ENCODE peak calls at places on chromosomes 2 and 18, in four cellular contexts. N, P, M and R are unnamed samples.

GRCh38 chr2:218357194-218358177 is 829 bp downstream of the CATIP start:
- DNase-seq in M (no peak), N (no peak), P (no peak), R (no peak)

GRCh38 chr18:2223859-2224258 is 347.4 kb downstream of the METTL4 start:
- DNase-seq in M (peak; percentile 58), P (no peak), N (peak; percentile 6), R (peak; percentile 69)

GRCh38 chr18:9153281-9153680 is 16.7 kb downstream of the ANKRD12 start:
- DNase-seq in N (no peak), M (no peak), P (no peak), R (no peak)

GRCh38 chr2:230658577-230658876 is 54.1 kb upstream of the CAB39 start:
- DNase-seq in M (no peak), P (no peak), N (no peak), R (no peak)

GRCh38 chr2:4122751-4123150 is 419.4 kb downstream of the DCDC2C start:
- DNase-seq in N (no peak), M (no peak), P (no peak), R (no peak)

GRCh38 chr2:7272180-7272579 is 355.0 kb downstream of the RNF144A start:
- DNase-seq in N (peak; percentile 4), P (no peak), M (no peak), R (no peak)

GRCh38 chr2:28616618-28617017 is 120.8 kb downstream of the PLB1 start:
- DNase-seq in M (no peak), N (peak; percentile 53), P (no peak), R (no peak)

GRCh38 chr2:26768759-26769500 is 4.8 kb downstream of the SLC35F6 start:
- DNase-seq in M (peak; percentile 45), N (no peak), P (peak; percentile 75), R (no peak)

GRCh38 chr2:137873860-137874259 is 90.4 kb upstream of the HNMT start:
- DNase-seq in P (no peak), M (no peak), N (no peak), R (no peak)

GRCh38 chr2:147572622-147573021 is 272.2 kb upstream of the ACVR2A start:
- DNase-seq in M (no peak), P (no peak), N (no peak), R (no peak)

GRCh38 chr2:222973733-222974132 is 78.3 kb upstream of the KCNE4 start:
- DNase-seq in M (no peak), N (no peak), P (no peak), R (no peak)

GRCh38 chr2:224638338-224638823 is 53.2 kb upstream of the CUL3 start:
- DNase-seq in M (no peak), N (no peak), P (no peak), R (no peak)

GRCh38 chr2:167749641-167750040 is 497.8 kb downstream of the STK39 start:
- DNase-seq in N (no peak), P (no peak), M (no peak), R (no peak)

GRCh38 chr2:121721926-121722325 is 14.7 kb downstream of the NIFK start:
- DNase-seq in M (no peak), N (peak; percentile 92), P (no peak), R (no peak)

GRCh38 chr2:207660994-207661393 is 35.8 kb upstream of the METTL21A start:
- DNase-seq in M (no peak), N (no peak), P (no peak), R (peak; percentile 20)

GRCh38 chr2:130963849-130964793 is 127.4 kb downstream of the ARHGEF4 start:
- DNase-seq in M (peak; percentile 63), N (no peak), P (peak; percentile 42), R (peak; percentile 92)

GRCh38 chr18:23595610-23596009 is 9.3 kb upstream of the NPC1 start:
- DNase-seq in P (no peak), N (no peak), M (no peak), R (no peak)

GRCh38 chr2:160052524-160052923 is 9.9 kb downstream of the PLA2R1 start:
- DNase-seq in P (no peak), N (no peak), M (no peak), R (no peak)

GRCh38 chr2:215843579-215843978 is 169.8 kb downstream of the MREG start:
- DNase-seq in P (no peak), N (peak; percentile 92), M (no peak), R (no peak)

GRCh38 chr18:59357928-59358327 is 1.1 kb downstream of the LMAN1 start:
- DNase-seq in N (peak; percentile 92), M (peak; percentile 57), P (no peak), R (no peak)

GRCh38 chr2:233267516-233268245 is 16.2 kb downstream of the ATG16L1 start:
- DNase-seq in M (no peak), P (no peak), N (no peak), R (no peak)

GRCh38 chr2:237128026-237128703 is 42.5 kb downstream of the COPS8 start:
- DNase-seq in N (peak; percentile 100), M (peak; percentile 95), P (no peak), R (peak; percentile 28)

GRCh38 chr2:96957299-96957698 is 29.1 kb downstream of the FAM178B start:
- DNase-seq in P (no peak), N (no peak), M (no peak), R (peak; percentile 65)

GRCh38 chr2:73162856-73163521 is 39.4 kb upstream of the NOTO start:
- DNase-seq in M (no peak), N (no peak), P (peak; percentile 59), R (no peak)

GRCh38 chr2:239163306-239164070 is 237.3 kb downstream of the HDAC4 start:
- DNase-seq in M (no peak), P (no peak), N (no peak), R (no peak)

GRCh38 chr2:2043394-2043793 is 287.7 kb downstream of the MYT1L start:
- DNase-seq in N (no peak), M (no peak), P (no peak), R (no peak)

GRCh38 chr2:155727097-155727906 is 605.2 kb downstream of the NR4A2 start:
- DNase-seq in N (no peak), M (no peak), P (no peak), R (peak; percentile 61)

GRCh38 chr2:36695746-36696415 is 626 bp upstream of the VIT start:
- DNase-seq in P (no peak), M (no peak), N (peak; percentile 73), R (peak; percentile 29)

GRCh38 chr2:146128216-146128615 is 1608.3 kb upstream of the ZEB2 start:
- DNase-seq in M (no peak), N (no peak), P (no peak), R (no peak)

GRCh38 chr2:127525692-127526141 is 572 bp downstream of the IWS1 start:
- DNase-seq in M (peak; percentile 50), N (peak; percentile 59), P (no peak), R (peak; percentile 57)

GRCh38 chr2:36461039-36461681 is 105.6 kb downstream of the CRIM1 start:
- DNase-seq in N (peak; percentile 96), M (peak; percentile 50), P (no peak), R (peak; percentile 82)

GRCh38 chr2:13001408-13001807 is 284.7 kb downstream of the TRIB2 start:
- DNase-seq in P (no peak), M (no peak), N (no peak), R (no peak)

GRCh38 chr2:128805237-128805636 is 486.6 kb upstream of the HS6ST1 start:
- DNase-seq in N (no peak), M (no peak), P (no peak), R (no peak)

GRCh38 chr2:20634430-20635095 is 16.3 kb downstream of the HS1BP3 start:
- DNase-seq in M (no peak), P (no peak), N (peak; percentile 72), R (no peak)

GRCh38 chr18:79400591-79401381 is 5.1 kb downstream of the NFATC1 start:
- DNase-seq in M (no peak), N (no peak), P (peak; percentile 70), R (no peak)

GRCh38 chr2:176385838-176386237 is 116.6 kb downstream of the MTX2 start:
- DNase-seq in M (no peak), P (no peak), N (no peak), R (peak; percentile 37)

DNA sequence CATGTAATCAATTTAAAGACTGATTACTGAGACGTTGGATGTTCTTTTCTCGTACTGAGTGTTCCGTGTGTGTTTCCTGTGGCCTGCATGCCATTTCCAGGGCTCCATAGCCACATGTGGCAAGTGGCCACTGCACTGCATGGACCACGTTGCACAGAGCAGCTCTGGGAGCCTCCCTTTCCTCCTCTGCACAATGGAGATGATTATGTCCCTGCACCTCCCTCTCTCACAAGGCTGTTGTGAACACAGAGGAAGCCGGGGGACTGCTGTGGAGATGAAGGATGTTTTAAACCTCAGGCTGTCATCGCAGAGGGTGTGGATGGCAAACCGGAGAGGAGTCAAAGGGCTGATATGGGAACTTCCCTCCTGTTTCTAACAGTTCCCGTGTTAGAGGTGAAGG is 87.7 kb downstream of the TGOLN2 start:
- DNase-seq in P (no peak), N (no peak), M (no peak), R (no peak)
- H3K27ac ChIP-seq in P (no peak overlapping the region), N (no peak overlapping the region), M (no peak overlapping the region), R (no peak overlapping the region)

GRCh38 chr18:13531681-13532325 is 194.6 kb downstream of the FAM210A start:
- DNase-seq in N (no peak), P (no peak), M (no peak), R (no peak)

GRCh38 chr18:13530215-13530878 is 196.0 kb downstream of the FAM210A start:
- DNase-seq in M (no peak), N (no peak), P (no peak), R (no peak)

GRCh38 chr18:13528739-13529392 is 197.5 kb downstream of the FAM210A start:
- DNase-seq in P (no peak), N (no peak), M (no peak), R (no peak)

GRCh38 chr18:13532406-13533075 is 193.8 kb downstream of the FAM210A start:
- DNase-seq in P (no peak), N (no peak), M (no peak), R (no peak)

DNA sequence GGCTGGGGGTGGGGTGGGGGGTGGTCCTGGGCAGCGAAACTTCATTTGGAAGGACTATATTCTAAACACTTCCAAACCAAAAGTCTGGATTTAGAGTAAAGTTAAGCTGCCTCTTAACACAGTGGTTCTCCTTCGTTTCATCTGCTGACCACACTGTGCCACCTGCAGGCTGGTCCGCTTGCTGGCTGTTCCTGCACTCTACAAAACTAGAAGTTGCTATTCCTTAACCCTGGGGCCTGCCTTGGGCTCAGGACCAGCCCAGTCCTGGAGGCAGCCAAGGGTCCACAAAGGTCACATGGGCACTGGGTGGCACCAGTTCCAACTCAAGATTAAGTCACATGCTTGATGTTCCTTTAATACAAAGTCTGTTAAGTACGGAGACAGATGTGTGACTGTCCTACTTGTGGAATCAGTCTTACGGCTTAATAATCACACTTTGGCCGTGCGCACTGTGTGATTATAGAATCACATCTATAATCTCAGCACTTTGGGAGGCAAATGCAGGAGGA is 195.4 kb downstream of the FAM210A start:
- DNase-seq in P (no peak), N (peak; percentile 8), M (peak; percentile 55), R (peak; percentile 50)
- TF ChIP-seq CTCF in P (peak; percentile 23), N (peak; percentile 42), M (peak; percentile 60), R (peak; percentile 38)

GRCh38 chr2:46689993-46690392 is 210.6 kb downstream of the TMEM247 start:
- DNase-seq in N (peak; percentile 86), M (no peak), P (no peak), R (no peak)
- H2AFZ ChIP-seq in N (no peak overlapping the region), M (no peak overlapping the region), P (no peak overlapping the region), R (no peak overlapping the region)

GRCh38 chr18:51151185-51151567 is 46.3 kb downstream of the MEX3C start:
- DNase-seq in M (no peak), N (no peak), P (no peak), R (no peak)

GRCh38 chr18:51153659-51154371 is 43.7 kb downstream of the MEX3C start:
- DNase-seq in N (no peak), P (no peak), M (no peak), R (no peak)

GRCh38 chr18:51157215-51157614 is 40.3 kb downstream of the MEX3C start:
- DNase-seq in P (no peak), M (no peak), N (no peak), R (no peak)

GRCh38 chr18:51151568-51152511 is 45.6 kb downstream of the MEX3C start:
- DNase-seq in N (no peak), M (no peak), P (no peak), R (peak; percentile 24)

GRCh38 chr18:51154664-51155063 is 42.8 kb downstream of the MEX3C start:
- DNase-seq in P (no peak), N (no peak), M (no peak), R (no peak)
- H3K27ac ChIP-seq in P (no peak overlapping the region), N (no peak overlapping the region), M (no peak overlapping the region), R (no peak overlapping the region)